ENCODE peak calls at places on chromosomes 4 and X, in five cellular contexts. W is activated naive CD4-positive, alpha-beta T cell treated with Interleukin-2 at 50 U/mL for 16 hours; I is NAMALWA; Q is hepatic stellate cell; O is activated B cell treated with CpG ODN at 0.5 μM for 24 hours. M is an unnamed sample.

GRCh38 chrX:42597481-42597880 is 180.5 kb downstream of the PPP1R2C start:
- DNase-seq in W (no peak), I (no peak), Q (no peak), O (no peak), M (no peak)

GRCh38 chr4:113300384-113301011 is 251.0 kb downstream of the ANK2 start:
- DNase-seq in W (no peak), I (no peak), Q (peak), O (no peak), M (peak)

GRCh38 chrX:7219153-7219705 is 71.3 kb upstream of the PUDP start:
- DNase-seq in W (no peak), I (peak), Q (no peak), O (no peak), M (no peak)

GRCh38 chrX:39616098-39616729 is 481.5 kb downstream of the BCOR start:
- DNase-seq in W (no peak), I (peak), Q (no peak), O (no peak), M (no peak)

GRCh38 chr4:69894221-69894620 is 34.3 kb upstream of the SULT1E1 start:
- DNase-seq in W (no peak), I (no peak), Q (no peak), O (no peak), M (no peak)

GRCh38 chr4:169293343-169294176 is 22.8 kb upstream of the SH3RF1 start:
- DNase-seq in W (no peak), I (peak), Q (no peak), O (no peak), M (no peak)

GRCh38 chr4:95095352-95095974 is 337.7 kb downstream of the BMPR1B start:
- DNase-seq in W (no peak), I (peak), Q (no peak), O (no peak), M (peak)

GRCh38 chr4:1998296-1998695 is 10.5 kb downstream of the NELFA start:
- DNase-seq in W (no peak), I (no peak), Q (no peak), O (no peak), M (peak)